ENCODE peak calls at places on chromosomes 1 and 21, in seven cellular contexts. C is A549, Y is ELR, Z is caudate nucleus, H is HFFc6, V is body of pancreas, I is BE2C. B is an unnamed sample.

GRCh38 chr1:165773324-165773965 is 4.8 kb upstream of the TMCO1 start:
- DNase-seq in Z (no peak), V (no peak), C (no peak), H (peak), Y (peak), I (no peak), B (no peak)

GRCh38 chr1:6205849-6206845 is at the start of gene RNF207:
- DNase-seq in C (peak), Z (no peak), H (peak), I (no peak), Y (peak), V (peak), B (no peak)

GRCh38 chr1:203126151-203126865 is 1.2 kb upstream of the ADORA1 start:
- DNase-seq in V (no peak), Z (no peak), I (no peak), H (peak), Y (peak), C (peak), B (peak)

GRCh38 chr1:24481098-24481497 is 21.5 kb upstream of the RCAN3 start:
- DNase-seq in I (no peak), H (no peak), Y (no peak), C (no peak), Z (no peak), V (no peak), B (no peak)

GRCh38 chr21:45829566-45830147 is 151.9 kb upstream of the COL6A1 start:
- DNase-seq in I (no peak), C (no peak), Z (no peak), H (no peak), V (no peak), Y (no peak), B (no peak)

GRCh38 chr1:16012590-16013219 is 5.1 kb downstream of the HSPB7 start:
- DNase-seq in H (peak), Y (peak), Z (no peak), I (peak), C (peak), V (peak), B (no peak)

GRCh38 chr1:55382699-55383377 is 167.7 kb upstream of the USP24 start:
- DNase-seq in H (no peak), C (no peak), Y (no peak), I (no peak), V (no peak), Z (no peak), B (no peak)

GRCh38 chr1:156866679-156867015 is 6.0 kb downstream of the NTRK1 start:
- DNase-seq in Y (no peak), Z (no peak), I (no peak), H (no peak), C (no peak), V (no peak), B (no peak)

GRCh38 chr1:192544983-192545393 is 30.6 kb upstream of the RGS1 start:
- DNase-seq in C (peak), Z (no peak), V (no peak), I (no peak), H (peak), Y (peak), B (no peak)

GRCh38 chr1:22637952-22638445 is 1.6 kb downstream of the C1QA start:
- DNase-seq in Z (no peak), H (no peak), V (no peak), I (no peak), Y (no peak), C (no peak), B (no peak)